ENCODE peak calls at places on chromosomes 7 and 10, in four cellular contexts. B is body of pancreas; W is CD4-positive, alpha-beta memory T cell; U is B cell. P is an unnamed sample.

GRCh38 chr7:20795881-20796280 is 9.2 kb upstream of the SP8 start:
- DNase-seq in B (no peak), W (no peak), U (no peak), P (no peak)

GRCh38 chr7:37901890-37902524 is 14.6 kb downstream of the SFRP4 start:
- DNase-seq in B (no peak), W (no peak), U (no peak), P (no peak)

GRCh38 chr7:29457565-29457971 is 106.1 kb upstream of the PRR15 start:
- DNase-seq in B (no peak), W (no peak), U (no peak), P (no peak)

GRCh38 chr10:92697663-92698511 is 8.1 kb downstream of the HHEX start:
- DNase-seq in B (no peak), W (peak), U (no peak), P (no peak)

GRCh38 chr7:128200376-128200775 is 40.7 kb upstream of the LEP start:
- DNase-seq in B (no peak), W (no peak), U (no peak), P (peak)

GRCh38 chr7:40700653-40701475 is 566.1 kb downstream of the SUGCT start:
- DNase-seq in B (no peak), W (no peak), U (no peak), P (no peak)

GRCh38 chr10:44862917-44863316 is 48.2 kb upstream of the TMEM72 start:
- DNase-seq in B (no peak), W (no peak), U (no peak), P (no peak)

GRCh38 chr7:91185771-91186170 is 78.5 kb upstream of the FZD1 start:
- DNase-seq in B (no peak), W (no peak), U (no peak), P (no peak)

GRCh38 chr10:67520924-67521520 is 175.0 kb downstream of the CTNNA3 start:
- DNase-seq in B (peak), W (peak), U (no peak), P (no peak)

GRCh38 chr7:18497800-18498199 is 2.3 kb downstream of the HDAC9 start:
- DNase-seq in B (no peak), W (no peak), U (no peak), P (no peak)

GRCh38 chr10:12501851-12502525 is 152.6 kb downstream of the CAMK1D start:
- DNase-seq in B (peak), W (no peak), U (no peak), P (peak)

GRCh38 chr7:54879776-54880175 is 120.8 kb upstream of the SEC61G start:
- DNase-seq in B (no peak), W (no peak), U (no peak), P (no peak)

GRCh38 chr10:102612964-102613275 is 31.4 kb upstream of the TRIM8 start:
- DNase-seq in B (no peak), W (peak), U (no peak), P (peak)

GRCh38 chr7:158239290-158239981 is 348.2 kb downstream of the PTPRN2 start:
- DNase-seq in B (no peak), W (no peak), U (no peak), P (peak)

GRCh38 chr10:119726291-119727261 is 726 bp downstream of the INPP5F start:
- DNase-seq in B (no peak), W (no peak), U (peak), P (no peak)

GRCh38 chr7:102450242-102450641 is 14.4 kb downstream of the ALKBH4 start:
- DNase-seq in B (no peak), W (peak), U (peak), P (peak)

GRCh38 chr7:98617051-98617959 is at the start of gene NPTX2:
- DNase-seq in B (peak), W (no peak), U (no peak), P (no peak)

GRCh38 chr7:83937930-83938329 is 256.7 kb downstream of the SEMA3A start:
- DNase-seq in B (no peak), W (no peak), U (no peak), P (no peak)

GRCh38 chr7:32163911-32164310 is 93.7 kb upstream of the PDE1C start:
- DNase-seq in B (no peak), W (no peak), U (no peak), P (no peak)

GRCh38 chr10:7408494-7409044 is 2.3 kb downstream of the SFMBT2 start:
- DNase-seq in B (peak), W (peak), U (no peak), P (peak)

GRCh38 chr7:154171422-154171821 is 119.2 kb downstream of the DPP6 start:
- DNase-seq in B (no peak), W (no peak), U (no peak), P (no peak)

GRCh38 chr10:128147064-128147463 is 20.8 kb upstream of the MKI67 start:
- DNase-seq in B (no peak), W (no peak), U (peak), P (no peak)

P was measured in activated effector memory CD4-positive, alpha-beta T cell treated with anti-CD3 and anti-CD28 coated beads, Interleukin-2, amount 50 U/mL, for 16 hours.